ENCODE peak calls at places on chromosomes 3 and 15, in seven cellular contexts. A is A549, C is iris pigment epithelial cell, K is foreskin keratinocyte, U is HTR-8/SVneo, Z is NCI-H1417, Q is cardiac fibroblast. I is an unnamed sample.

GRCh38 chr3:87196879-87197278 is 30.2 kb upstream of the CHMP2B start:
- DNase-seq in A (no peak), C (no peak), K (peak), U (no peak), Z (no peak), Q (no peak), I (no peak)

GRCh38 chr3:29412117-29412516 is 131.2 kb downstream of the RBMS3 start:
- DNase-seq in A (no peak), C (no peak), K (no peak), U (no peak), Z (no peak), Q (no peak), I (no peak)

GRCh38 chr3:5197470-5198312 is 10.2 kb downstream of the EDEM1 start:
- DNase-seq in A (no peak), C (peak), K (peak), U (no peak), Z (no peak), Q (peak), I (no peak)

GRCh38 chr15:45179221-45179985 is 8.4 kb downstream of the SHF start:
- DNase-seq in A (peak), C (no peak), K (no peak), U (no peak), Z (no peak), Q (no peak), I (peak)

GRCh38 chr3:12405432-12406272 is 78.6 kb upstream of the TSEN2 start:
- DNase-seq in A (peak), C (peak), K (no peak), U (peak), Z (no peak), Q (peak), I (no peak)

GRCh38 chr15:39250460-39251186 is 330.3 kb upstream of the THBS1 start:
- DNase-seq in A (no peak), C (no peak), K (no peak), U (no peak), Z (no peak), Q (no peak), I (no peak)

GRCh38 chr3:143183668-143183970 is 64.0 kb downstream of the CHST2 start:
- DNase-seq in A (no peak), C (no peak), K (no peak), U (no peak), Z (no peak), Q (no peak), I (no peak)

GRCh38 chr3:151216641-151217040 is 13.6 kb upstream of the GPR171 start:
- DNase-seq in A (no peak), C (peak), K (no peak), U (no peak), Z (no peak), Q (peak), I (peak)

GRCh38 chr15:101641894-101642293 is 10.3 kb downstream of the TM2D3 start:
- DNase-seq in A (no peak), C (peak), K (no peak), U (no peak), Z (peak), Q (peak), I (peak)